ENCODE peak calls at places on chromosome X, in ten cellular contexts. One of them, this sample, is unnamed.

GRCh38 chrX:69232945-69233344 is 67.7 kb upstream of the PJA1 start:
- DNase-seq in thyroid gland: no peak
- DNase-seq in aorta: no peak
- DNase-seq in smooth muscle cell of the brain vasculature: no peak
- DNase-seq in heart right ventricle: no peak
- DNase-seq in neuronal stem cell: no peak
- DNase-seq in KBM-7: no peak
- DNase-seq in stimulated activated naive CD8-positive, alpha-beta T cell treated with anti-CD3 and anti-CD28 coated beads, Interleukin-15, Interleukin-2, amounts not matched to agents 100 U/mL and 50 U/mL, for 24 hours: no peak
- DNase-seq in occipital lobe: no peak
- DNase-seq in CD4-positive, alpha-beta T cell: no peak
- DNase-seq in this sample: no peak

GRCh38 chrX:9542106-9542764 is 77.4 kb downstream of the TBL1X start:
- DNase-seq in KBM-7: no peak
- DNase-seq in thyroid gland: no peak
- DNase-seq in occipital lobe: no peak
- DNase-seq in aorta: no peak
- DNase-seq in heart right ventricle: no peak
- DNase-seq in stimulated activated naive CD8-positive, alpha-beta T cell treated with anti-CD3 and anti-CD28 coated beads, Interleukin-15, Interleukin-2, amounts not matched to agents 100 U/mL and 50 U/mL, for 24 hours: no peak
- DNase-seq in neuronal stem cell: no peak
- DNase-seq in CD4-positive, alpha-beta T cell: no peak
- DNase-seq in smooth muscle cell of the brain vasculature: no peak
- DNase-seq in this sample: no peak

GRCh38 chrX:110341189-110342035 is 17.2 kb upstream of the RTL9 start:
- DNase-seq in CD4-positive, alpha-beta T cell: no peak
- DNase-seq in thyroid gland: no peak
- DNase-seq in occipital lobe: no peak
- DNase-seq in stimulated activated naive CD8-positive, alpha-beta T cell treated with anti-CD3 and anti-CD28 coated beads, Interleukin-15, Interleukin-2, amounts not matched to agents 100 U/mL and 50 U/mL, for 24 hours: no peak
- DNase-seq in heart right ventricle: no peak
- DNase-seq in aorta: no peak
- DNase-seq in smooth muscle cell of the brain vasculature: no peak
- DNase-seq in KBM-7: no peak
- DNase-seq in neuronal stem cell: no peak
- DNase-seq in this sample: peak; percentile 20

GRCh38 chrX:36898301-36898700 is 109.9 kb upstream of the FAM47C start:
- DNase-seq in thyroid gland: no peak
- DNase-seq in heart right ventricle: no peak
- DNase-seq in stimulated activated naive CD8-positive, alpha-beta T cell treated with anti-CD3 and anti-CD28 coated beads, Interleukin-15, Interleukin-2, amounts not matched to agents 100 U/mL and 50 U/mL, for 24 hours: no peak
- DNase-seq in occipital lobe: no peak
- DNase-seq in smooth muscle cell of the brain vasculature: no peak
- DNase-seq in CD4-positive, alpha-beta T cell: no peak
- DNase-seq in neuronal stem cell: no peak
- DNase-seq in aorta: no peak
- DNase-seq in KBM-7: peak; percentile 12
- DNase-seq in this sample: no peak

GRCh38 chrX:38347136-38347535 is 5.3 kb upstream of the OTC start:
- DNase-seq in heart right ventricle: peak; percentile 7
- DNase-seq in aorta: no peak
- DNase-seq in KBM-7: peak; percentile 63
- DNase-seq in occipital lobe: no peak
- DNase-seq in neuronal stem cell: no peak
- DNase-seq in smooth muscle cell of the brain vasculature: no peak
- DNase-seq in thyroid gland: no peak
- DNase-seq in CD4-positive, alpha-beta T cell: no peak
- DNase-seq in stimulated activated naive CD8-positive, alpha-beta T cell treated with anti-CD3 and anti-CD28 coated beads, Interleukin-15, Interleukin-2, amounts not matched to agents 100 U/mL and 50 U/mL, for 24 hours: no peak
- DNase-seq in this sample: no peak

GRCh38 chrX:51614353-51614752 is 4.4 kb downstream of the CENPVL3 start:
- DNase-seq in smooth muscle cell of the brain vasculature: no peak
- DNase-seq in CD4-positive, alpha-beta T cell: no peak
- DNase-seq in KBM-7: peak; percentile 36
- DNase-seq in aorta: no peak
- DNase-seq in stimulated activated naive CD8-positive, alpha-beta T cell treated with anti-CD3 and anti-CD28 coated beads, Interleukin-15, Interleukin-2, amounts not matched to agents 100 U/mL and 50 U/mL, for 24 hours: no peak
- DNase-seq in neuronal stem cell: no peak
- DNase-seq in occipital lobe: no peak
- DNase-seq in thyroid gland: no peak
- DNase-seq in heart right ventricle: no peak
- DNase-seq in this sample: peak; percentile 72

GRCh38 chrX:118720058-118720707 is 7.2 kb upstream of the IL13RA1 start:
- DNase-seq in aorta: no peak
- DNase-seq in occipital lobe: no peak
- DNase-seq in heart right ventricle: no peak
- DNase-seq in KBM-7: no peak
- DNase-seq in thyroid gland: no peak
- DNase-seq in neuronal stem cell: no peak
- DNase-seq in stimulated activated naive CD8-positive, alpha-beta T cell treated with anti-CD3 and anti-CD28 coated beads, Interleukin-15, Interleukin-2, amounts not matched to agents 100 U/mL and 50 U/mL, for 24 hours: no peak
- DNase-seq in CD4-positive, alpha-beta T cell: no peak
- DNase-seq in smooth muscle cell of the brain vasculature: no peak
- DNase-seq in this sample: no peak

GRCh38 chrX:41010188-41010846 is 74.9 kb upstream of the USP9X start:
- DNase-seq in KBM-7: peak; percentile 95
- DNase-seq in thyroid gland: peak; percentile 65
- DNase-seq in heart right ventricle: peak; percentile 90
- DNase-seq in CD4-positive, alpha-beta T cell: peak; percentile 13
- DNase-seq in stimulated activated naive CD8-positive, alpha-beta T cell treated with anti-CD3 and anti-CD28 coated beads, Interleukin-15, Interleukin-2, amounts not matched to agents 100 U/mL and 50 U/mL, for 24 hours: peak; percentile 32
- DNase-seq in neuronal stem cell: no peak
- DNase-seq in smooth muscle cell of the brain vasculature: peak; percentile 44
- DNase-seq in occipital lobe: peak; percentile 21
- DNase-seq in aorta: peak; percentile 83
- DNase-seq in this sample: no peak

GRCh38 chrX:46574941-46575381 is 1.4 kb downstream of the CHST7 start:
- DNase-seq in aorta: no peak
- DNase-seq in heart right ventricle: no peak
- DNase-seq in CD4-positive, alpha-beta T cell: peak; percentile 38
- DNase-seq in thyroid gland: peak; percentile 35
- DNase-seq in smooth muscle cell of the brain vasculature: no peak
- DNase-seq in KBM-7: peak; percentile 62
- DNase-seq in neuronal stem cell: no peak
- DNase-seq in occipital lobe: no peak
- DNase-seq in stimulated activated naive CD8-positive, alpha-beta T cell treated with anti-CD3 and anti-CD28 coated beads, Interleukin-15, Interleukin-2, amounts not matched to agents 100 U/mL and 50 U/mL, for 24 hours: peak; percentile 29
- DNase-seq in this sample: no peak

GRCh38 chrX:24025741-24026402 is 1.1 kb downstream of the KLHL15 start:
- DNase-seq in heart right ventricle: peak; percentile 27
- DNase-seq in stimulated activated naive CD8-positive, alpha-beta T cell treated with anti-CD3 and anti-CD28 coated beads, Interleukin-15, Interleukin-2, amounts not matched to agents 100 U/mL and 50 U/mL, for 24 hours: peak; percentile 37
- DNase-seq in aorta: no peak
- DNase-seq in thyroid gland: no peak
- DNase-seq in CD4-positive, alpha-beta T cell: no peak
- DNase-seq in neuronal stem cell: no peak
- DNase-seq in occipital lobe: no peak
- DNase-seq in KBM-7: peak; percentile 62
- DNase-seq in smooth muscle cell of the brain vasculature: no peak
- DNase-seq in this sample: no peak

GRCh38 chrX:153739754-153740486 is 15.3 kb downstream of the ABCD1 start:
- DNase-seq in smooth muscle cell of the brain vasculature: no peak
- DNase-seq in occipital lobe: no peak
- DNase-seq in heart right ventricle: no peak
- DNase-seq in KBM-7: no peak
- DNase-seq in aorta: no peak
- DNase-seq in stimulated activated naive CD8-positive, alpha-beta T cell treated with anti-CD3 and anti-CD28 coated beads, Interleukin-15, Interleukin-2, amounts not matched to agents 100 U/mL and 50 U/mL, for 24 hours: no peak
- DNase-seq in thyroid gland: no peak
- DNase-seq in neuronal stem cell: no peak
- DNase-seq in CD4-positive, alpha-beta T cell: no peak
- DNase-seq in this sample: no peak

GRCh38 chrX:136209016-136209738 is 42.0 kb downstream of the MAP7D3 start:
- DNase-seq in thyroid gland: peak; percentile 66
- DNase-seq in stimulated activated naive CD8-positive, alpha-beta T cell treated with anti-CD3 and anti-CD28 coated beads, Interleukin-15, Interleukin-2, amounts not matched to agents 100 U/mL and 50 U/mL, for 24 hours: peak; percentile 21
- DNase-seq in heart right ventricle: peak; percentile 55
- DNase-seq in aorta: peak; percentile 81
- DNase-seq in KBM-7: peak; percentile 45
- DNase-seq in CD4-positive, alpha-beta T cell: peak; percentile 28
- DNase-seq in neuronal stem cell: no peak
- DNase-seq in occipital lobe: no peak
- DNase-seq in smooth muscle cell of the brain vasculature: no peak
- DNase-seq in this sample: no peak

GRCh38 chrX:42491145-42491907 is 286.6 kb downstream of the PPP1R2C start:
- DNase-seq in CD4-positive, alpha-beta T cell: no peak
- DNase-seq in smooth muscle cell of the brain vasculature: no peak
- DNase-seq in thyroid gland: no peak
- DNase-seq in heart right ventricle: no peak
- DNase-seq in occipital lobe: no peak
- DNase-seq in stimulated activated naive CD8-positive, alpha-beta T cell treated with anti-CD3 and anti-CD28 coated beads, Interleukin-15, Interleukin-2, amounts not matched to agents 100 U/mL and 50 U/mL, for 24 hours: no peak
- DNase-seq in KBM-7: no peak
- DNase-seq in aorta: no peak
- DNase-seq in neuronal stem cell: no peak
- DNase-seq in this sample: no peak

GRCh38 chrX:21408324-21408723 is 34.1 kb downstream of the CNKSR2 start:
- DNase-seq in smooth muscle cell of the brain vasculature: no peak
- DNase-seq in CD4-positive, alpha-beta T cell: no peak
- DNase-seq in KBM-7: no peak
- DNase-seq in occipital lobe: no peak
- DNase-seq in thyroid gland: no peak
- DNase-seq in stimulated activated naive CD8-positive, alpha-beta T cell treated with anti-CD3 and anti-CD28 coated beads, Interleukin-15, Interleukin-2, amounts not matched to agents 100 U/mL and 50 U/mL, for 24 hours: no peak
- DNase-seq in heart right ventricle: no peak
- DNase-seq in neuronal stem cell: no peak
- DNase-seq in aorta: no peak
- DNase-seq in this sample: no peak

GRCh38 chrX:119468930-119469635 is 839 bp downstream of the SLC25A5 start:
- DNase-seq in thyroid gland: peak; percentile 91
- DNase-seq in aorta: peak; percentile 96
- DNase-seq in KBM-7: peak; percentile 96
- DNase-seq in CD4-positive, alpha-beta T cell: peak; percentile 82
- DNase-seq in occipital lobe: peak; percentile 45
- DNase-seq in smooth muscle cell of the brain vasculature: peak; percentile 70
- DNase-seq in stimulated activated naive CD8-positive, alpha-beta T cell treated with anti-CD3 and anti-CD28 coated beads, Interleukin-15, Interleukin-2, amounts not matched to agents 100 U/mL and 50 U/mL, for 24 hours: peak; percentile 92
- DNase-seq in neuronal stem cell: peak; percentile 78
- DNase-seq in heart right ventricle: peak; percentile 84
- DNase-seq in this sample: no peak

GRCh38 chrX:81120936-81121351 is 80.8 kb downstream of the HMGN5 start:
- DNase-seq in heart right ventricle: peak; percentile 26
- DNase-seq in aorta: no peak
- DNase-seq in smooth muscle cell of the brain vasculature: peak; percentile 18
- DNase-seq in occipital lobe: peak; percentile 15
- DNase-seq in stimulated activated naive CD8-positive, alpha-beta T cell treated with anti-CD3 and anti-CD28 coated beads, Interleukin-15, Interleukin-2, amounts not matched to agents 100 U/mL and 50 U/mL, for 24 hours: peak; percentile 38
- DNase-seq in thyroid gland: peak; percentile 57
- DNase-seq in CD4-positive, alpha-beta T cell: peak; percentile 20
- DNase-seq in neuronal stem cell: peak; percentile 59
- DNase-seq in KBM-7: peak; percentile 88
- DNase-seq in this sample: peak; percentile 14

GRCh38 chrX:9433596-9433995 is 31.3 kb upstream of the TBL1X start:
- DNase-seq in aorta: no peak
- DNase-seq in thyroid gland: peak; percentile 31
- DNase-seq in neuronal stem cell: no peak
- DNase-seq in CD4-positive, alpha-beta T cell: no peak
- DNase-seq in KBM-7: no peak
- DNase-seq in occipital lobe: no peak
- DNase-seq in heart right ventricle: no peak
- DNase-seq in smooth muscle cell of the brain vasculature: no peak
- DNase-seq in stimulated activated naive CD8-positive, alpha-beta T cell treated with anti-CD3 and anti-CD28 coated beads, Interleukin-15, Interleukin-2, amounts not matched to agents 100 U/mL and 50 U/mL, for 24 hours: no peak
- DNase-seq in this sample: no peak

GRCh38 chrX:154369453-154370299 is 4.8 kb downstream of the FLNA start:
- DNase-seq in CD4-positive, alpha-beta T cell: peak; percentile 68
- DNase-seq in occipital lobe: peak; percentile 25
- DNase-seq in thyroid gland: peak; percentile 84
- DNase-seq in neuronal stem cell: peak; percentile 84
- DNase-seq in aorta: peak; percentile 91
- DNase-seq in smooth muscle cell of the brain vasculature: peak; percentile 73
- DNase-seq in heart right ventricle: peak; percentile 87
- DNase-seq in stimulated activated naive CD8-positive, alpha-beta T cell treated with anti-CD3 and anti-CD28 coated beads, Interleukin-15, Interleukin-2, amounts not matched to agents 100 U/mL and 50 U/mL, for 24 hours: peak; percentile 76
- DNase-seq in KBM-7: peak; percentile 58
- DNase-seq in this sample: peak; percentile 55

GRCh38 chrX:123357941-123358340 is 173.9 kb downstream of the GRIA3 start:
- DNase-seq in heart right ventricle: no peak
- DNase-seq in KBM-7: peak; percentile 28
- DNase-seq in occipital lobe: no peak
- DNase-seq in stimulated activated naive CD8-positive, alpha-beta T cell treated with anti-CD3 and anti-CD28 coated beads, Interleukin-15, Interleukin-2, amounts not matched to agents 100 U/mL and 50 U/mL, for 24 hours: no peak
- DNase-seq in smooth muscle cell of the brain vasculature: no peak
- DNase-seq in aorta: no peak
- DNase-seq in thyroid gland: no peak
- DNase-seq in CD4-positive, alpha-beta T cell: no peak
- DNase-seq in neuronal stem cell: no peak
- DNase-seq in this sample: no peak

GRCh38 chrX:20382518-20383291 is 116.0 kb upstream of the RPS6KA3 start:
- DNase-seq in occipital lobe: no peak
- DNase-seq in KBM-7: no peak
- DNase-seq in CD4-positive, alpha-beta T cell: no peak
- DNase-seq in heart right ventricle: no peak
- DNase-seq in thyroid gland: no peak
- DNase-seq in aorta: no peak
- DNase-seq in stimulated activated naive CD8-positive, alpha-beta T cell treated with anti-CD3 and anti-CD28 coated beads, Interleukin-15, Interleukin-2, amounts not matched to agents 100 U/mL and 50 U/mL, for 24 hours: peak; percentile 10
- DNase-seq in neuronal stem cell: no peak
- DNase-seq in smooth muscle cell of the brain vasculature: no peak
- DNase-seq in this sample: no peak

GRCh38 chrX:77009691-77010090 is 437.5 kb upstream of the FGF16 start:
- DNase-seq in occipital lobe: no peak
- DNase-seq in aorta: peak; percentile 84
- DNase-seq in CD4-positive, alpha-beta T cell: no peak
- DNase-seq in smooth muscle cell of the brain vasculature: no peak
- DNase-seq in KBM-7: no peak
- DNase-seq in stimulated activated naive CD8-positive, alpha-beta T cell treated with anti-CD3 and anti-CD28 coated beads, Interleukin-15, Interleukin-2, amounts not matched to agents 100 U/mL and 50 U/mL, for 24 hours: no peak
- DNase-seq in neuronal stem cell: no peak
- DNase-seq in heart right ventricle: no peak
- DNase-seq in thyroid gland: no peak
- DNase-seq in this sample: no peak

GRCh38 chrX:108396188-108396885 is 41.9 kb downstream of the COL4A6 start:
- DNase-seq in aorta: no peak
- DNase-seq in KBM-7: no peak
- DNase-seq in thyroid gland: no peak
- DNase-seq in heart right ventricle: no peak
- DNase-seq in neuronal stem cell: no peak
- DNase-seq in CD4-positive, alpha-beta T cell: no peak
- DNase-seq in occipital lobe: no peak
- DNase-seq in stimulated activated naive CD8-positive, alpha-beta T cell treated with anti-CD3 and anti-CD28 coated beads, Interleukin-15, Interleukin-2, amounts not matched to agents 100 U/mL and 50 U/mL, for 24 hours: no peak
- DNase-seq in smooth muscle cell of the brain vasculature: no peak
- DNase-seq in this sample: no peak

GRCh38 chrX:7586126-7586525 is 256.8 kb upstream of the VCX start:
- DNase-seq in heart right ventricle: no peak
- DNase-seq in neuronal stem cell: peak; percentile 3
- DNase-seq in smooth muscle cell of the brain vasculature: peak; percentile 3
- DNase-seq in occipital lobe: no peak
- DNase-seq in thyroid gland: no peak
- DNase-seq in CD4-positive, alpha-beta T cell: no peak
- DNase-seq in aorta: no peak
- DNase-seq in KBM-7: peak; percentile 16
- DNase-seq in stimulated activated naive CD8-positive, alpha-beta T cell treated with anti-CD3 and anti-CD28 coated beads, Interleukin-15, Interleukin-2, amounts not matched to agents 100 U/mL and 50 U/mL, for 24 hours: no peak
- DNase-seq in this sample: peak; percentile 22

GRCh38 chrX:151006410-151007109 is 23.4 kb downstream of the HMGB3 start:
- DNase-seq in thyroid gland: no peak
- DNase-seq in heart right ventricle: no peak
- DNase-seq in occipital lobe: no peak
- DNase-seq in CD4-positive, alpha-beta T cell: no peak
- DNase-seq in neuronal stem cell: no peak
- DNase-seq in aorta: no peak
- DNase-seq in KBM-7: no peak
- DNase-seq in stimulated activated naive CD8-positive, alpha-beta T cell treated with anti-CD3 and anti-CD28 coated beads, Interleukin-15, Interleukin-2, amounts not matched to agents 100 U/mL and 50 U/mL, for 24 hours: no peak
- DNase-seq in smooth muscle cell of the brain vasculature: no peak
- DNase-seq in this sample: no peak

GRCh38 chrX:106927700-106928099 is 7.5 kb downstream of the CLDN2 start:
- DNase-seq in neuronal stem cell: no peak
- DNase-seq in thyroid gland: peak; percentile 30
- DNase-seq in occipital lobe: no peak
- DNase-seq in aorta: no peak
- DNase-seq in KBM-7: no peak
- DNase-seq in CD4-positive, alpha-beta T cell: no peak
- DNase-seq in heart right ventricle: no peak
- DNase-seq in smooth muscle cell of the brain vasculature: no peak
- DNase-seq in stimulated activated naive CD8-positive, alpha-beta T cell treated with anti-CD3 and anti-CD28 coated beads, Interleukin-15, Interleukin-2, amounts not matched to agents 100 U/mL and 50 U/mL, for 24 hours: no peak
- DNase-seq in this sample: no peak

GRCh38 chrX:1584237-1585011 is 7.0 kb upstream of the AKAP17A start:
- DNase-seq in thyroid gland: no peak
- DNase-seq in occipital lobe: no peak
- DNase-seq in KBM-7: no peak
- DNase-seq in stimulated activated naive CD8-positive, alpha-beta T cell treated with anti-CD3 and anti-CD28 coated beads, Interleukin-15, Interleukin-2, amounts not matched to agents 100 U/mL and 50 U/mL, for 24 hours: no peak
- DNase-seq in neuronal stem cell: no peak
- DNase-seq in heart right ventricle: no peak
- DNase-seq in CD4-positive, alpha-beta T cell: no peak
- DNase-seq in aorta: no peak
- DNase-seq in smooth muscle cell of the brain vasculature: no peak
- DNase-seq in this sample: no peak

GRCh38 chrX:136390921-136391320 is 90.2 kb downstream of the ADGRG4 start:
- DNase-seq in smooth muscle cell of the brain vasculature: no peak
- DNase-seq in stimulated activated naive CD8-positive, alpha-beta T cell treated with anti-CD3 and anti-CD28 coated beads, Interleukin-15, Interleukin-2, amounts not matched to agents 100 U/mL and 50 U/mL, for 24 hours: no peak
- DNase-seq in heart right ventricle: no peak
- DNase-seq in CD4-positive, alpha-beta T cell: no peak
- DNase-seq in thyroid gland: no peak
- DNase-seq in KBM-7: no peak
- DNase-seq in neuronal stem cell: no peak
- DNase-seq in aorta: no peak
- DNase-seq in occipital lobe: no peak
- DNase-seq in this sample: no peak

GRCh38 chrX:1325515-1326116 is 11.0 kb upstream of the IL3RA start:
- DNase-seq in aorta: no peak
- DNase-seq in smooth muscle cell of the brain vasculature: no peak
- DNase-seq in neuronal stem cell: no peak
- DNase-seq in heart right ventricle: no peak
- DNase-seq in KBM-7: no peak
- DNase-seq in CD4-positive, alpha-beta T cell: no peak
- DNase-seq in stimulated activated naive CD8-positive, alpha-beta T cell treated with anti-CD3 and anti-CD28 coated beads, Interleukin-15, Interleukin-2, amounts not matched to agents 100 U/mL and 50 U/mL, for 24 hours: no peak
- DNase-seq in occipital lobe: no peak
- DNase-seq in thyroid gland: no peak
- DNase-seq in this sample: no peak

This sample was measured in SK-N-MC.